ENCODE peak calls at places on chromosomes 7 and 10, in six cellular contexts. U is stomach, J is GM23248, Q is H9, K is hepatocyte, T is neuronal stem cell. P is an unnamed sample.
A peak's percentile ranks its signal among the peaks of the same experiment; 100 is the strongest.

GRCh38 chr7:82156938-82157337 is 286.6 kb downstream of the CACNA2D1 start:
- DNase-seq in U (no peak), K (no peak), J (no peak), Q (no peak), T (no peak), P (no peak)

GRCh38 chr7:95529701-95530100 is 44.0 kb downstream of the ASB4 start:
- DNase-seq in U (no peak), J (no peak), K (no peak), Q (no peak), T (no peak), P (no peak)

GRCh38 chr7:50711271-50712175 is 71.2 kb downstream of the GRB10 start:
- DNase-seq in J (peak; percentile 83), U (no peak), Q (no peak), T (no peak), K (no peak), P (no peak)

GRCh38 chr7:114784756-114785155 is 137.1 kb upstream of the MDFIC start:
- DNase-seq in J (no peak), K (no peak), Q (no peak), U (no peak), T (no peak), P (no peak)

GRCh38 chr7:91953618-91954017 is 13.0 kb downstream of the AKAP9 start:
- DNase-seq in J (peak; percentile 47), K (no peak), Q (no peak), T (no peak), U (no peak), P (no peak)

GRCh38 chr10:63901916-63902315 is 380.7 kb downstream of the REEP3 start:
- DNase-seq in K (no peak), T (no peak), U (no peak), J (peak; percentile 41), Q (no peak), P (no peak)

GRCh38 chr7:142957723-142958122 is 4.4 kb downstream of the KEL start:
- DNase-seq in T (no peak), K (peak; percentile 33), J (no peak), Q (no peak), U (no peak), P (no peak)

GRCh38 chr10:88810196-88810961 is 7.8 kb downstream of the LIPM start:
- DNase-seq in U (peak; percentile 36), J (peak; percentile 76), Q (peak; percentile 38), T (peak; percentile 24), K (peak; percentile 73), P (no peak)

GRCh38 chr10:5094265-5095205 is at the start of gene AKR1C3:
- DNase-seq in J (peak; percentile 88), U (no peak), T (no peak), K (peak; percentile 54), Q (peak; percentile 60), P (no peak)

GRCh38 chr7:74280985-74281384 is 8.2 kb upstream of the CLIP2 start:
- DNase-seq in U (no peak), T (no peak), Q (no peak), K (no peak), J (peak; percentile 43), P (no peak)

GRCh38 chr10:125093199-125093841 is 67.0 kb downstream of the CTBP2 start:
- DNase-seq in K (peak; percentile 42), U (peak; percentile 32), T (no peak), Q (no peak), J (peak; percentile 80), P (no peak)

GRCh38 chr7:90910136-90910535 is 314.0 kb downstream of the CDK14 start:
- DNase-seq in U (no peak), Q (no peak), K (no peak), J (peak; percentile 55), T (no peak), P (no peak)

GRCh38 chr10:43196131-43196980 is 58.1 kb downstream of the CSGALNACT2 start:
- DNase-seq in K (no peak), J (no peak), T (no peak), U (no peak), Q (no peak), P (peak; percentile 24)

GRCh38 chr7:112199035-112199655 is 7.1 kb downstream of the DOCK4 start:
- DNase-seq in J (peak; percentile 40), U (no peak), Q (no peak), K (no peak), T (no peak), P (no peak)

GRCh38 chr7:53940483-53940882 is 601.7 kb upstream of the VSTM2A start:
- DNase-seq in T (no peak), J (no peak), Q (no peak), U (no peak), K (no peak), P (no peak)

GRCh38 chr7:595621-596010 is 76.0 kb upstream of the PDGFA start:
- DNase-seq in T (no peak), J (no peak), K (no peak), U (no peak), Q (no peak), P (no peak)

GRCh38 chr7:139699640-139700504 is 77.9 kb downstream of the HIPK2 start:
- DNase-seq in U (peak; percentile 25), Q (peak; percentile 62), K (no peak), T (no peak), J (no peak), P (no peak)

GRCh38 chr7:154862153-154862791 is 140.7 kb downstream of the PAXIP1 start:
- DNase-seq in J (no peak), Q (no peak), U (no peak), T (no peak), K (no peak), P (no peak)

GRCh38 chr7:70334883-70335282 is 736.6 kb downstream of the AUTS2 start:
- DNase-seq in Q (no peak), T (no peak), K (no peak), U (no peak), J (no peak), P (no peak)

GRCh38 chr7:157699357-157700013 is 362.7 kb downstream of the DNAJB6 start:
- DNase-seq in Q (no peak), U (no peak), K (no peak), T (no peak), J (no peak), P (no peak)

GRCh38 chr7:77862691-77863090 is 64.1 kb downstream of the PHTF2 start:
- DNase-seq in J (peak; percentile 21), T (no peak), U (no peak), Q (no peak), K (no peak), P (no peak)

GRCh38 chr10:99297033-99297432 is 32.1 kb upstream of the CNNM1 start:
- DNase-seq in Q (peak; percentile 47), U (no peak), J (no peak), K (no peak), T (no peak), P (no peak)

GRCh38 chr7:77327067-77327931 is 88.8 kb downstream of the GSAP start:
- DNase-seq in U (peak; percentile 32), J (peak; percentile 89), Q (no peak), T (no peak), K (peak; percentile 65), P (peak; percentile 79)

GRCh38 chr7:127578036-127578684 is 7.2 kb downstream of the GCC1 start:
- DNase-seq in J (peak; percentile 53), U (no peak), K (no peak), Q (no peak), T (no peak), P (no peak)

GRCh38 chr10:122402548-122403131 is 28.1 kb downstream of the PLEKHA1 start:
- DNase-seq in Q (no peak), U (no peak), T (no peak), K (no peak), J (no peak), P (no peak)

GRCh38 chr7:40810274-40810673 is 675.5 kb downstream of the SUGCT start:
- DNase-seq in U (no peak), T (no peak), J (peak; percentile 18), Q (no peak), K (no peak), P (no peak)

GRCh38 chr10:69253171-69253570 is 25.1 kb upstream of the HK1 start:
- DNase-seq in Q (no peak), J (no peak), T (no peak), K (no peak), U (no peak), P (no peak)
- H3K27ac ChIP-seq in Q (no peak overlapping the region), J (no peak overlapping the region), T (no peak overlapping the region), K (no peak overlapping the region), U (no peak overlapping the region), P (no peak overlapping the region)

GRCh38 chr7:130985361-130985760 is 251.4 kb upstream of the KLF14 start:
- DNase-seq in U (no peak), J (no peak), Q (no peak), K (no peak), T (no peak), P (no peak)
- H3K4me1 ChIP-seq in U (peaks cover 45% of the 10 kb centered on the region), J (peaks cover 52% of the 10 kb centered on the region), Q (no peaks in the 10 kb centered on the region), K (no peaks in the 10 kb centered on the region), T (peaks cover 7% of the 10 kb centered on the region), P (peaks cover 24% of the 10 kb centered on the region)

GRCh38 chr7:37084303-37084702 is 360.0 kb upstream of the AOAH start:
- DNase-seq in Q (no peak), J (no peak), U (no peak), K (no peak), T (no peak), P (no peak)
- H3K27ac ChIP-seq in Q (no peak overlapping the region), J (no peak overlapping the region), U (peak overlapping the region; percentile 56), K (no peak overlapping the region), T (no peak overlapping the region), P (peak overlapping the region; percentile 42)

GRCh38 chr10:101829561-101830315 is 11.5 kb upstream of the OGA start:
- DNase-seq in J (peak; percentile 46), Q (peak; percentile 92), K (peak; percentile 79), U (peak; percentile 53), T (peak; percentile 70), P (no peak)

GRCh38 chr10:101827919-101828600 is 9.8 kb upstream of the OGA start:
- DNase-seq in T (no peak), K (no peak), Q (no peak), J (no peak), U (no peak), P (no peak)

GRCh38 chr10:101831169-101831811 is 12.3 kb downstream of the KCNIP2 start:
- DNase-seq in K (no peak), Q (no peak), J (no peak), T (no peak), U (no peak), P (no peak)

GRCh38 chr10:101828734-101829551 is 10.7 kb upstream of the OGA start:
- DNase-seq in Q (no peak), K (no peak), U (no peak), J (no peak), T (no peak), P (no peak)

DNA sequence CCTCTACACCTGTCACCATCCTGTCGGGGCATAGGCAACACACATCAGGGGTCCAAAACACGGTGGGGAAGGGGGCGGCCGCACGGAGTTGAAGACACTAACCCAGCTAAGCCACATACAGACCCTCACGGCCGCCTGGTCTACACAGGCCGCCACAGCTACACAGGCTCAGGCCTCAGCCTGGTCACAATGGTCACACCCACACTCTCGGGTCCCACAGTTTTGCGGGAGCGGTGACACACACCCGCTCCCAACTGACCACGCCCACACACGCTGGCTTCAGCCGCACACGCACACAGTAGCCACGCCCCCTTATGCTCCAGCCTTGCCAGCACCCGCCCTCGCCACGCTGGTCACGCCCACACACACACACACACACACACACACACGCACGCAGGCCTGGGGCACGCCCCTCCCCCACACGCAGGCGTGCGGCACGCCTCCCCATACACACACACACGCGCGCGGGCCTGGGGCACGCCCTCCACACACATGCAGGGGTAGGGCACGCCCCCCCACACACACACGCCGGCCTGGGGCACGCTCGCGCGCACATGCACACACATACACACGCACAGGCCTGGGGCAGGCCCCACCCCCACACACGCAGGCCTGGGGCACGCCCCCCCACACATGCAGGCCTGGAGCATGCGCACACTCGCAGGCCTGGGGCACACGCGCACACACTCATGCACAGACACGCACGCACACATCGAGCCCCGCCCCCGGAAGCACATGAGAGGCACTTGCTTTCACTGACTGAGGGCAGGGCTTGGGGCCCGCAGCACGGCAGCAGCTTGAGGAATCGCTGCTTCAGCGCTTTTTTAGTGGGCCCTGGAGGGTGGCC is 12.3 kb upstream of the OGA start:
- DNase-seq in U (peak; percentile 93), T (peak; percentile 86), J (peak; percentile 98), Q (peak; percentile 86), K (peak; percentile 97), P (peak; percentile 78)
- H3K4me1 ChIP-seq in U (peaks cover 17% of the 10 kb centered on the region), T (peaks cover 11% of the 10 kb centered on the region), J (peaks cover 4% of the 10 kb centered on the region), Q (peaks cover 6% of the 10 kb centered on the region), K (peaks cover 14% of the 10 kb centered on the region), P (peaks cover 5% of the 10 kb centered on the region)